ENCODE peak calls at places on chromosomes 12 and 14, in eight cellular contexts. R is mucosa of gallbladder, Q is NCI-H748 treated with DMSO at 0.1 percent for 48 hours, K is cardiac fibroblast, V is MCF 10A, U is Right ventricle myocardium superior, N is AML-193, Y is nephron progenitor cell. Z is an unnamed sample.

GRCh38 chr12:124637586-124637985 is 70.2 kb upstream of the NCOR2 start:
- DNase-seq in R (no peak), Q (no peak), K (no peak), V (peak), U (no peak), N (no peak), Y (no peak), Z (no peak)

GRCh38 chr14:28467611-28468010 is 299.0 kb upstream of the FOXG1 start:
- DNase-seq in R (no peak), Q (peak), K (no peak), V (no peak), U (no peak), N (no peak), Y (no peak), Z (peak)

GRCh38 chr12:38664661-38665269 is 240.6 kb downstream of the CPNE8 start:
- DNase-seq in R (no peak), Q (no peak), K (peak), V (peak), U (no peak), N (peak), Y (no peak), Z (no peak)

GRCh38 chr14:65167072-65167645 is 64.8 kb upstream of the MAX start:
- DNase-seq in R (no peak), Q (no peak), K (no peak), V (peak), U (no peak), N (no peak), Y (no peak), Z (peak)

GRCh38 chr14:77830692-77831091 is 30.8 kb downstream of the ADCK1 start:
- DNase-seq in R (no peak), Q (no peak), K (no peak), V (no peak), U (no peak), N (no peak), Y (no peak), Z (no peak)

GRCh38 chr12:27207626-27208413 is 36.3 kb upstream of the STK38L start:
- DNase-seq in R (no peak), Q (no peak), K (no peak), V (no peak), U (no peak), N (no peak), Y (no peak), Z (no peak)

GRCh38 chr12:124168016-124168415 is 126.9 kb upstream of the RFLNA start:
- DNase-seq in R (no peak), Q (no peak), K (no peak), V (no peak), U (no peak), N (no peak), Y (no peak), Z (no peak)

GRCh38 chr12:72264548-72265175 is 7.5 kb upstream of the TRHDE start:
- DNase-seq in R (no peak), Q (peak), K (peak), V (peak), U (no peak), N (no peak), Y (no peak), Z (no peak)

GRCh38 chr12:89768586-89769482 is 60.2 kb upstream of the ATP2B1 start:
- DNase-seq in R (no peak), Q (no peak), K (peak), V (peak), U (no peak), N (peak), Y (no peak), Z (peak)

GRCh38 chr14:105999361-106000028 is 473.1 kb downstream of the TMEM121 start:
- DNase-seq in R (peak), Q (no peak), K (no peak), V (no peak), U (peak), N (peak), Y (peak), Z (peak)

GRCh38 chr14:99816217-99816616 is 23.0 kb downstream of the EML1 start:
- DNase-seq in R (no peak), Q (no peak), K (no peak), V (no peak), U (no peak), N (no peak), Y (no peak), Z (no peak)

GRCh38 chr12:13198921-13199320 is 2.4 kb downstream of the EMP1 start:
- DNase-seq in R (no peak), Q (no peak), K (peak), V (peak), U (no peak), N (no peak), Y (no peak), Z (peak)

GRCh38 chr12:89051065-89051677 is 301.1 kb downstream of the DUSP6 start:
- DNase-seq in R (peak), Q (peak), K (peak), V (peak), U (no peak), N (peak), Y (no peak), Z (peak)

GRCh38 chr12:48592591-48593086 is 22.8 kb upstream of the LALBA start:
- DNase-seq in R (no peak), Q (no peak), K (no peak), V (no peak), U (no peak), N (no peak), Y (no peak), Z (no peak)

GRCh38 chr12:3809357-3810015 is 56.6 kb upstream of the CRACR2A start:
- DNase-seq in R (no peak), Q (no peak), K (no peak), V (no peak), U (no peak), N (no peak), Y (no peak), Z (no peak)

GRCh38 chr14:96464136-96464535 is 38.0 kb upstream of the PAPOLA start:
- DNase-seq in R (no peak), Q (no peak), K (no peak), V (no peak), U (no peak), N (no peak), Y (no peak), Z (no peak)

GRCh38 chr12:85714425-85714824 is 121.8 kb downstream of the RASSF9 start:
- DNase-seq in R (no peak), Q (no peak), K (no peak), V (no peak), U (no peak), N (no peak), Y (no peak), Z (no peak)

GRCh38 chr12:56042430-56043203 is 899 bp downstream of the RPS26 start:
- DNase-seq in R (no peak), Q (no peak), K (no peak), V (no peak), U (no peak), N (no peak), Y (no peak), Z (no peak)